ENCODE peak calls at places on chromosome 9, in nine cellular contexts. S is fibroblast of lung, R is adrenal gland, U is stomach, H is tibial artery, Y is GM06990, B is epithelial cell of esophagus, K is heart left ventricle, X is endodermal cell. W is an unnamed sample.

GRCh38 chr9:12961276-12961809 is 186.5 kb downstream of the LURAP1L start:
- DNase-seq in S (peak; percentile 24), R (no peak), U (no peak), H (no peak), Y (no peak), B (peak; percentile 25), K (no peak), X (no peak), W (no peak)

GRCh38 chr9:98619788-98620187 is 88.9 kb downstream of the GABBR2 start:
- DNase-seq in S (no peak), R (no peak), U (no peak), H (no peak), Y (no peak), B (no peak), K (no peak), X (no peak), W (no peak)

GRCh38 chr9:114178756-114179450 is 23.6 kb downstream of the COL27A1 start:
- DNase-seq in S (no peak), R (peak; percentile 76), U (no peak), H (peak; percentile 91), Y (no peak), B (no peak), K (no peak), X (no peak), W (no peak)

GRCh38 chr9:1083325-1083913 is 33.3 kb downstream of the DMRT2 start:
- DNase-seq in S (no peak), R (no peak), U (no peak), H (no peak), Y (no peak), B (peak; percentile 64), K (peak; percentile 68), X (peak; percentile 32), W (peak; percentile 81)

GRCh38 chr9:75239176-75239575 is 150.9 kb downstream of the OSTF1 start:
- DNase-seq in S (peak; percentile 9), R (peak; percentile 68), U (peak; percentile 55), H (no peak), Y (no peak), B (peak; percentile 98), K (no peak), X (no peak), W (no peak)

GRCh38 chr9:20618361-20618799 is 3.9 kb downstream of the MLLT3 start:
- DNase-seq in S (peak; percentile 84), R (peak; percentile 91), U (peak; percentile 54), H (no peak), Y (no peak), B (peak; percentile 94), K (no peak), X (no peak), W (no peak)

GRCh38 chr9:71524996-71525580 is 243.2 kb downstream of the CEMIP2 start:
- DNase-seq in S (no peak), R (no peak), U (no peak), H (no peak), Y (no peak), B (no peak), K (peak; percentile 34), X (no peak), W (no peak)

GRCh38 chr9:13816837-13817236 is 497.1 kb downstream of the NFIB start:
- DNase-seq in S (no peak), R (no peak), U (no peak), H (no peak), Y (no peak), B (peak; percentile 93), K (no peak), X (no peak), W (no peak)

GRCh38 chr9:135567311-135567710 is 5.8 kb downstream of the PAEP start:
- DNase-seq in S (no peak), R (no peak), U (no peak), H (peak; percentile 28), Y (no peak), B (no peak), K (no peak), X (peak; percentile 21), W (no peak)

GRCh38 chr9:114096041-114096511 is 3.0 kb downstream of the KIF12 start:
- DNase-seq in S (no peak), R (no peak), U (no peak), H (peak; percentile 37), Y (no peak), B (no peak), K (no peak), X (peak; percentile 86), W (no peak)

GRCh38 chr9:116765009-116765408 is 77.9 kb downstream of the TRIM32 start:
- DNase-seq in S (no peak), R (no peak), U (no peak), H (no peak), Y (no peak), B (no peak), K (no peak), X (peak; percentile 50), W (no peak)

GRCh38 chr9:98481676-98482075 is 226.2 kb upstream of the TBC1D2 start:
- DNase-seq in S (no peak), R (no peak), U (no peak), H (no peak), Y (no peak), B (no peak), K (no peak), X (no peak), W (no peak)

GRCh38 chr9:115733318-115733717 is 420.3 kb upstream of the PAPPA start:
- DNase-seq in S (no peak), R (no peak), U (no peak), H (no peak), Y (no peak), B (no peak), K (no peak), X (no peak), W (no peak)

GRCh38 chr9:613771-614347 is 227.6 kb upstream of the DMRT1 start:
- DNase-seq in S (peak; percentile 92), R (peak; percentile 90), U (peak; percentile 75), H (peak; percentile 93), Y (peak; percentile 26), B (peak; percentile 84), K (peak; percentile 79), X (peak; percentile 90), W (peak; percentile 88)

GRCh38 chr9:125550216-125550614 is 156.8 kb downstream of the MAPKAP1 start:
- DNase-seq in S (peak; percentile 51), R (no peak), U (no peak), H (no peak), Y (no peak), B (no peak), K (no peak), X (no peak), W (peak; percentile 35)

GRCh38 chr9:91101598-91102168 is 260.0 kb downstream of the AUH start:
- DNase-seq in S (no peak), R (no peak), U (peak; percentile 45), H (no peak), Y (no peak), B (no peak), K (no peak), X (peak; percentile 42), W (no peak)

GRCh38 chr9:92561374-92562329 is 25.9 kb upstream of the ECM2 start:
- DNase-seq in S (peak; percentile 68), R (no peak), U (no peak), H (no peak), Y (no peak), B (peak; percentile 15), K (no peak), X (no peak), W (no peak)

GRCh38 chr9:85431396-85432102 is 310.2 kb downstream of the AGTPBP1 start:
- DNase-seq in S (no peak), R (no peak), U (no peak), H (no peak), Y (no peak), B (peak; percentile 6), K (no peak), X (no peak), W (no peak)

GRCh38 chr9:129333613-129333960 is 155.5 kb upstream of the IER5L start:
- DNase-seq in S (no peak), R (no peak), U (no peak), H (no peak), Y (no peak), B (no peak), K (no peak), X (peak; percentile 92), W (no peak)

GRCh38 chr9:106717686-106718085 is 145.3 kb upstream of the ZNF462 start:
- DNase-seq in S (peak; percentile 84), R (peak; percentile 60), U (no peak), H (no peak), Y (no peak), B (peak; percentile 85), K (no peak), X (no peak), W (no peak)
- H3K4me3 ChIP-seq in S (no peak overlapping the region), R (no peak overlapping the region), U (no peak overlapping the region), H (no peak overlapping the region), Y (no peak overlapping the region), B (no peak overlapping the region), K (no peak overlapping the region), X (no peak overlapping the region), W (no peak overlapping the region)

DNA sequence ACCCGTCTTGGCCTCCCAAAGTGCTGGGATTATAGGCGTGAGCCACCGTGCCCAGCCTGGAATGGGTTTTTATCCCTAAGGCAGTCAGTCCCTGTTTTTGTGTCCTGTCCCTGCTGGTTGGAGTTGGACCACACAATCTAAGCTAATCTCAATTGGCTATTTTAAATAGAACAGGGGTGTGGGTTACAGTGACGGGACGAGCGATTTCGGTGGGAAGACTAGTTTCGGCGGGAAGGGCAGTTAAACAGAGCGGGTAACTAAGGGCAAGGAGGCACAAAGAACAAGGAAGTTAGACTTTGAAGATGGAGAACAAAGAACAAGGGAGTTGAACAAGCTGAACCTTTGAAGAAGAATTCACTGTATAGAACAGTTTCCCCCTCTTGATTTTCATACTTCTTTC is 1.4 kb downstream of the GTF3C5 start:
- DNase-seq in S (no peak), R (no peak), U (no peak), H (no peak), Y (no peak), B (no peak), K (no peak), X (no peak), W (no peak)
- H3K4me3 ChIP-seq in S (no peak overlapping the region), R (no peak overlapping the region), U (no peak overlapping the region), H (peak overlapping the region; percentile 96), Y (no peak overlapping the region), B (peak overlapping the region; percentile 1), K (no peak overlapping the region), X (peak overlapping the region; percentile 95), W (no peak overlapping the region)

DNA sequence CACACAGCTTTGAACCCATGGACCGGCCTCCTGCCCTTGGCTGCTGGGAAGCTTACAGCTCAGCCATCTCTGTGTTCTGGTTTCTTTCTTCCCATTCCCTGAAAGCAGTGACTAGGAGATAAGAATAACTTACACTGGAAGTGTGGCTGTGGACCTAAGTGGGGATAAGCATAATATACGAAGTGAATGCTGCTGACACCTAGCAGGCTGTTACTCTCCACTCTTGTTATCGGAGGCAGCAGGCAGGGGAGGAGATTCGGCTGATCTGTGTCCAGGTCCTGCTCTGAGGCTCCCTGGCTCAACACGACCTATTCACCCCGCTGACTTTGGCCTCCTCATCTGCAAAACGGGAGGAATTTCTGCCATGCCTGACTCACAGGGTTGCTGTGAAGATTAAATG is 282.4 kb upstream of the TUT7 start:
- DNase-seq in S (no peak), R (no peak), U (no peak), H (no peak), Y (no peak), B (no peak), K (no peak), X (no peak), W (no peak)
- H3K4me3 ChIP-seq in S (no peak overlapping the region), R (no peak overlapping the region), U (no peak overlapping the region), H (no peak overlapping the region), Y (no peak overlapping the region), B (no peak overlapping the region), K (no peak overlapping the region), X (no peak overlapping the region), W (no peak overlapping the region)

DNA sequence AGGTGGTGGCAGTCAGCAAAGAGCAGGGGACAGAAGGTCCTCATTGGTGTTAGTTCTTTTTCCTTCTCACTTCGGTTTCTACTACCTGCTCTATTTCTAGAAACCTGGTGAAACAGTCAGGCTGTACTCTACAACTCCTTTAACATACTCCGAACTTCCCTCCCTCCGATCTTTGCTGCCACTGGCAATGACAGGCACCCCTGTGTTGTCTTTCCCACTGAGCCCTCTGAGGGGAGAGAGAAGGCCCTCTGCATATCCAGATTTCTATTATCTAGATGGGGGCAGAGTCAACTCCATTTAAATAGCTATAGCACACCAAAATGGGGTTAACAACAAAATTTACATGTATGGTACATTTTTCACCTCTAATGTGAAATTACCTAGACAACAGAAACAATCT is 123.7 kb downstream of the CDK5RAP2 start:
- DNase-seq in S (no peak), R (no peak), U (no peak), H (no peak), Y (no peak), B (no peak), K (no peak), X (peak; percentile 22), W (no peak)
- H3K4me3 ChIP-seq in S (no peak overlapping the region), R (no peak overlapping the region), U (no peak overlapping the region), H (no peak overlapping the region), Y (no peak overlapping the region), B (no peak overlapping the region), K (no peak overlapping the region), X (no peak overlapping the region), W (no peak overlapping the region)

W was measured in testis.